ENCODE peak calls at places on chromosomes 11 and 22, in nine cellular contexts. One of them, this sample, is unnamed.

GRCh38 chr11:57321996-57322880 is 2.5 kb downstream of the TNKS1BP1 start:
- DNase-seq in GM10248: no peak
- DNase-seq in uterus: peak; percentile 96
- DNase-seq in left colon: peak; percentile 95
- DNase-seq in dorsolateral prefrontal cortex: no peak
- DNase-seq in thoracic aorta: peak; percentile 89
- DNase-seq in CD8-positive, alpha-beta T cell: no peak
- DNase-seq in caudate nucleus: peak; percentile 53
- DNase-seq in GM12892: no peak
- DNase-seq in this sample: peak; percentile 98

GRCh38 chr11:125593113-125593761 is 585 bp downstream of the STT3A start:
- DNase-seq in thoracic aorta: no peak
- DNase-seq in GM12892: no peak
- DNase-seq in CD8-positive, alpha-beta T cell: no peak
- DNase-seq in left colon: no peak
- DNase-seq in GM10248: peak; percentile 17
- DNase-seq in dorsolateral prefrontal cortex: no peak
- DNase-seq in uterus: no peak
- DNase-seq in caudate nucleus: peak; percentile 30
- DNase-seq in this sample: peak; percentile 30

GRCh38 chr11:19777342-19778102 is 64.9 kb downstream of the NAV2 start:
- DNase-seq in CD8-positive, alpha-beta T cell: no peak
- DNase-seq in GM12892: peak; percentile 45
- DNase-seq in left colon: peak; percentile 36
- DNase-seq in dorsolateral prefrontal cortex: no peak
- DNase-seq in caudate nucleus: no peak
- DNase-seq in uterus: no peak
- DNase-seq in thoracic aorta: no peak
- DNase-seq in GM10248: peak; percentile 78
- DNase-seq in this sample: peak; percentile 63

GRCh38 chr11:64924910-64925284 is 408 bp downstream of the PPP2R5B start:
- DNase-seq in CD8-positive, alpha-beta T cell: no peak
- DNase-seq in dorsolateral prefrontal cortex: no peak
- DNase-seq in uterus: peak; percentile 52
- DNase-seq in GM10248: peak; percentile 53
- DNase-seq in thoracic aorta: no peak
- DNase-seq in left colon: no peak
- DNase-seq in GM12892: no peak
- DNase-seq in caudate nucleus: no peak
- DNase-seq in this sample: no peak

GRCh38 chr22:46079861-46080821 is 70.2 kb upstream of the PPARA start:
- DNase-seq in GM10248: no peak
- DNase-seq in caudate nucleus: peak; percentile 88
- DNase-seq in GM12892: no peak
- DNase-seq in thoracic aorta: peak; percentile 76
- DNase-seq in uterus: peak; percentile 89
- DNase-seq in CD8-positive, alpha-beta T cell: no peak
- DNase-seq in dorsolateral prefrontal cortex: peak; percentile 93
- DNase-seq in left colon: peak; percentile 63
- DNase-seq in this sample: peak; percentile 90

GRCh38 chr22:42314709-42315391 is 44.4 kb upstream of the TCF20 start:
- DNase-seq in CD8-positive, alpha-beta T cell: peak; percentile 18
- DNase-seq in thoracic aorta: no peak
- DNase-seq in GM12892: no peak
- DNase-seq in left colon: no peak
- DNase-seq in dorsolateral prefrontal cortex: no peak
- DNase-seq in uterus: no peak
- DNase-seq in caudate nucleus: no peak
- DNase-seq in GM10248: no peak
- DNase-seq in this sample: no peak

GRCh38 chr11:45238724-45239123 is 47.4 kb downstream of the SYT13 start:
- DNase-seq in dorsolateral prefrontal cortex: no peak
- DNase-seq in GM12892: no peak
- DNase-seq in GM10248: no peak
- DNase-seq in uterus: no peak
- DNase-seq in caudate nucleus: no peak
- DNase-seq in CD8-positive, alpha-beta T cell: no peak
- DNase-seq in left colon: no peak
- DNase-seq in thoracic aorta: no peak
- DNase-seq in this sample: peak; percentile 28

GRCh38 chr11:91085985-91086384 is 863.1 kb upstream of the CHORDC1 start:
- DNase-seq in uterus: no peak
- DNase-seq in thoracic aorta: no peak
- DNase-seq in CD8-positive, alpha-beta T cell: no peak
- DNase-seq in dorsolateral prefrontal cortex: no peak
- DNase-seq in left colon: no peak
- DNase-seq in GM12892: no peak
- DNase-seq in caudate nucleus: no peak
- DNase-seq in GM10248: no peak
- DNase-seq in this sample: peak; percentile 27

GRCh38 chr11:109037856-109038780 is 373.2 kb downstream of the DDX10 start:
- DNase-seq in GM10248: no peak
- DNase-seq in caudate nucleus: peak; percentile 26
- DNase-seq in left colon: no peak
- DNase-seq in dorsolateral prefrontal cortex: no peak
- DNase-seq in GM12892: no peak
- DNase-seq in CD8-positive, alpha-beta T cell: no peak
- DNase-seq in thoracic aorta: no peak
- DNase-seq in uterus: no peak
- DNase-seq in this sample: peak; percentile 49

GRCh38 chr11:110896358-110896757 is 184.1 kb upstream of the ARHGAP20 start:
- DNase-seq in thoracic aorta: no peak
- DNase-seq in CD8-positive, alpha-beta T cell: no peak
- DNase-seq in caudate nucleus: no peak
- DNase-seq in left colon: no peak
- DNase-seq in GM10248: no peak
- DNase-seq in GM12892: no peak
- DNase-seq in dorsolateral prefrontal cortex: no peak
- DNase-seq in uterus: no peak
- DNase-seq in this sample: peak; percentile 40

GRCh38 chr22:22897036-22897435 is 9.4 kb downstream of the IGLL5 start:
- DNase-seq in caudate nucleus: no peak
- DNase-seq in GM12892: no peak
- DNase-seq in CD8-positive, alpha-beta T cell: no peak
- DNase-seq in GM10248: no peak
- DNase-seq in left colon: peak; percentile 21
- DNase-seq in thoracic aorta: no peak
- DNase-seq in dorsolateral prefrontal cortex: peak; percentile 21
- DNase-seq in uterus: no peak
- DNase-seq in this sample: no peak

GRCh38 chr11:57597461-57597892 is at the start of gene SERPING1:
- DNase-seq in GM12892: no peak
- DNase-seq in left colon: peak; percentile 36
- DNase-seq in uterus: peak; percentile 91
- DNase-seq in caudate nucleus: no peak
- DNase-seq in thoracic aorta: peak; percentile 58
- DNase-seq in CD8-positive, alpha-beta T cell: no peak
- DNase-seq in dorsolateral prefrontal cortex: no peak
- DNase-seq in GM10248: no peak
- DNase-seq in this sample: no peak

GRCh38 chr11:130110325-130111108 is 40.8 kb downstream of the APLP2 start:
- DNase-seq in caudate nucleus: no peak
- DNase-seq in CD8-positive, alpha-beta T cell: no peak
- DNase-seq in GM12892: no peak
- DNase-seq in left colon: no peak
- DNase-seq in dorsolateral prefrontal cortex: no peak
- DNase-seq in uterus: no peak
- DNase-seq in thoracic aorta: no peak
- DNase-seq in GM10248: no peak
- DNase-seq in this sample: no peak

GRCh38 chr11:91664521-91664920 is 560.1 kb upstream of the FAT3 start:
- DNase-seq in GM12892: no peak
- DNase-seq in GM10248: no peak
- DNase-seq in CD8-positive, alpha-beta T cell: no peak
- DNase-seq in left colon: no peak
- DNase-seq in thoracic aorta: no peak
- DNase-seq in uterus: no peak
- DNase-seq in dorsolateral prefrontal cortex: no peak
- DNase-seq in caudate nucleus: no peak
- DNase-seq in this sample: peak; percentile 4

GRCh38 chr22:49964136-49964492 is 3.5 kb downstream of the PIM3 start:
- DNase-seq in thoracic aorta: no peak
- DNase-seq in caudate nucleus: no peak
- DNase-seq in CD8-positive, alpha-beta T cell: peak; percentile 46
- DNase-seq in GM12892: no peak
- DNase-seq in uterus: peak; percentile 19
- DNase-seq in left colon: peak; percentile 30
- DNase-seq in dorsolateral prefrontal cortex: peak; percentile 35
- DNase-seq in GM10248: no peak
- DNase-seq in this sample: no peak

GRCh38 chr11:48020092-48020755 is 39.9 kb downstream of the PTPRJ start:
- DNase-seq in GM12892: no peak
- DNase-seq in left colon: no peak
- DNase-seq in uterus: no peak
- DNase-seq in caudate nucleus: no peak
- DNase-seq in thoracic aorta: no peak
- DNase-seq in CD8-positive, alpha-beta T cell: no peak
- DNase-seq in GM10248: no peak
- DNase-seq in dorsolateral prefrontal cortex: no peak
- DNase-seq in this sample: peak; percentile 51

GRCh38 chr22:20016734-20017621 is at the start of gene ARVCF:
- DNase-seq in GM12892: peak; percentile 99
- DNase-seq in uterus: peak; percentile 88
- DNase-seq in dorsolateral prefrontal cortex: peak; percentile 89
- DNase-seq in CD8-positive, alpha-beta T cell: peak; percentile 92
- DNase-seq in caudate nucleus: peak; percentile 79
- DNase-seq in left colon: peak; percentile 90
- DNase-seq in thoracic aorta: peak; percentile 36
- DNase-seq in GM10248: peak; percentile 98
- DNase-seq in this sample: peak; percentile 82

GRCh38 chr11:73157141-73158010 is 15.3 kb upstream of the FCHSD2 start:
- DNase-seq in GM10248: peak; percentile 77
- DNase-seq in uterus: no peak
- DNase-seq in GM12892: no peak
- DNase-seq in left colon: peak; percentile 33
- DNase-seq in dorsolateral prefrontal cortex: no peak
- DNase-seq in caudate nucleus: no peak
- DNase-seq in CD8-positive, alpha-beta T cell: no peak
- DNase-seq in thoracic aorta: peak; percentile 56
- DNase-seq in this sample: peak; percentile 18

GRCh38 chr11:43845816-43846215 is 34.8 kb upstream of the ALKBH3 start:
- DNase-seq in CD8-positive, alpha-beta T cell: no peak
- DNase-seq in GM12892: no peak
- DNase-seq in thoracic aorta: no peak
- DNase-seq in dorsolateral prefrontal cortex: no peak
- DNase-seq in caudate nucleus: no peak
- DNase-seq in GM10248: no peak
- DNase-seq in left colon: no peak
- DNase-seq in uterus: no peak
- DNase-seq in this sample: no peak

GRCh38 chr11:120413480-120413879 is 77.3 kb downstream of the ARHGEF12 start:
- DNase-seq in dorsolateral prefrontal cortex: no peak
- DNase-seq in GM10248: no peak
- DNase-seq in thoracic aorta: no peak
- DNase-seq in left colon: no peak
- DNase-seq in CD8-positive, alpha-beta T cell: no peak
- DNase-seq in caudate nucleus: no peak
- DNase-seq in GM12892: no peak
- DNase-seq in uterus: no peak
- DNase-seq in this sample: peak; percentile 20

GRCh38 chr11:62554377-62554776 is 7.8 kb upstream of the AHNAK start:
- DNase-seq in uterus: no peak
- DNase-seq in GM12892: no peak
- DNase-seq in CD8-positive, alpha-beta T cell: no peak
- DNase-seq in caudate nucleus: no peak
- DNase-seq in thoracic aorta: no peak
- DNase-seq in GM10248: no peak
- DNase-seq in dorsolateral prefrontal cortex: no peak
- DNase-seq in left colon: peak; percentile 61
- DNase-seq in this sample: peak; percentile 36

GRCh38 chr11:64568584-64569140 is 22.4 kb upstream of the SLC22A12 start:
- DNase-seq in thoracic aorta: no peak
- DNase-seq in uterus: no peak
- DNase-seq in caudate nucleus: no peak
- DNase-seq in CD8-positive, alpha-beta T cell: no peak
- DNase-seq in GM12892: no peak
- DNase-seq in left colon: peak; percentile 12
- DNase-seq in dorsolateral prefrontal cortex: peak; percentile 6
- DNase-seq in GM10248: no peak
- DNase-seq in this sample: no peak

GRCh38 chr11:69644071-69644961 is 3.4 kb downstream of the CCND1 start:
- DNase-seq in GM12892: no peak
- DNase-seq in uterus: no peak
- DNase-seq in left colon: peak; percentile 82
- DNase-seq in GM10248: no peak
- DNase-seq in dorsolateral prefrontal cortex: no peak
- DNase-seq in CD8-positive, alpha-beta T cell: no peak
- DNase-seq in caudate nucleus: no peak
- DNase-seq in thoracic aorta: no peak
- DNase-seq in this sample: peak; percentile 80

GRCh38 chr11:94127632-94128031 is 1.0 kb upstream of the PANX1 start:
- DNase-seq in GM12892: no peak
- DNase-seq in left colon: no peak
- DNase-seq in CD8-positive, alpha-beta T cell: no peak
- DNase-seq in GM10248: no peak
- DNase-seq in thoracic aorta: no peak
- DNase-seq in dorsolateral prefrontal cortex: no peak
- DNase-seq in caudate nucleus: no peak
- DNase-seq in uterus: no peak
- DNase-seq in this sample: no peak

GRCh38 chr22:50688448-50688847 is 15.8 kb downstream of the SHANK3 start:
- DNase-seq in GM10248: no peak
- DNase-seq in GM12892: no peak
- DNase-seq in left colon: peak; percentile 12
- DNase-seq in CD8-positive, alpha-beta T cell: no peak
- DNase-seq in thoracic aorta: no peak
- DNase-seq in uterus: no peak
- DNase-seq in caudate nucleus: no peak
- DNase-seq in dorsolateral prefrontal cortex: no peak
- DNase-seq in this sample: no peak

GRCh38 chr11:10906521-10906920 is 48.7 kb upstream of the ZBED5 start:
- DNase-seq in dorsolateral prefrontal cortex: no peak
- DNase-seq in uterus: no peak
- DNase-seq in GM10248: no peak
- DNase-seq in thoracic aorta: no peak
- DNase-seq in CD8-positive, alpha-beta T cell: no peak
- DNase-seq in caudate nucleus: no peak
- DNase-seq in GM12892: no peak
- DNase-seq in left colon: no peak
- DNase-seq in this sample: peak; percentile 30

GRCh38 chr11:126404367-126404766 is 48.9 kb downstream of the ST3GAL4 start:
- DNase-seq in GM10248: no peak
- DNase-seq in GM12892: no peak
- DNase-seq in CD8-positive, alpha-beta T cell: no peak
- DNase-seq in dorsolateral prefrontal cortex: no peak
- DNase-seq in left colon: no peak
- DNase-seq in thoracic aorta: no peak
- DNase-seq in uterus: no peak
- DNase-seq in caudate nucleus: no peak
- DNase-seq in this sample: no peak

GRCh38 chr11:22478169-22478568 is 140.0 kb downstream of the SLC17A6 start:
- DNase-seq in left colon: no peak
- DNase-seq in CD8-positive, alpha-beta T cell: no peak
- DNase-seq in caudate nucleus: no peak
- DNase-seq in GM12892: no peak
- DNase-seq in thoracic aorta: no peak
- DNase-seq in dorsolateral prefrontal cortex: no peak
- DNase-seq in uterus: no peak
- DNase-seq in GM10248: no peak
- DNase-seq in this sample: no peak

GRCh38 chr22:33038131-33038772 is 19.9 kb downstream of the SYN3 start:
- DNase-seq in GM10248: no peak
- DNase-seq in dorsolateral prefrontal cortex: peak; percentile 60
- DNase-seq in GM12892: no peak
- DNase-seq in CD8-positive, alpha-beta T cell: no peak
- DNase-seq in thoracic aorta: no peak
- DNase-seq in caudate nucleus: no peak
- DNase-seq in uterus: no peak
- DNase-seq in left colon: no peak
- DNase-seq in this sample: peak; percentile 54

GRCh38 chr22:36775589-36775965 is 342 bp downstream of the IFT27 start:
- DNase-seq in CD8-positive, alpha-beta T cell: peak; percentile 43
- DNase-seq in left colon: peak; percentile 46
- DNase-seq in thoracic aorta: no peak
- DNase-seq in GM10248: peak; percentile 37
- DNase-seq in caudate nucleus: peak; percentile 58
- DNase-seq in dorsolateral prefrontal cortex: peak; percentile 60
- DNase-seq in uterus: peak; percentile 54
- DNase-seq in GM12892: no peak
- DNase-seq in this sample: peak; percentile 16

GRCh38 chr22:21632237-21632895 is at the start of gene CCDC116:
- DNase-seq in dorsolateral prefrontal cortex: no peak
- DNase-seq in caudate nucleus: no peak
- DNase-seq in left colon: no peak
- DNase-seq in uterus: no peak
- DNase-seq in CD8-positive, alpha-beta T cell: peak; percentile 61
- DNase-seq in GM12892: no peak
- DNase-seq in thoracic aorta: no peak
- DNase-seq in GM10248: no peak
- DNase-seq in this sample: no peak

This sample was measured in MCF 10A.